ENCODE peak calls at places on chromosomes 7 and 10, in nine cellular contexts. K is stimulated activated CD4-positive, alpha-beta T cell treated with anti-CD3 and anti-CD28 coated beads, Interleukin-1b, Interleukin-23, amount 100 ng/mL, for 48 hours; S is NAMALWA; L is substantia nigra; X is glutamatergic neuron; Q is NCI-H2029; M is cardiac fibroblast; O is CD4-positive, CD25-positive, alpha-beta regulatory T cell; C is fibroblast of pulmonary artery. P is an unnamed sample.

GRCh38 chr7:79787101-79787500 is 333.6 kb upstream of the MAGI2 start:
- DNase-seq in M (no peak), O (no peak), X (no peak), L (no peak), S (no peak), C (no peak), K (no peak), Q (no peak), P (no peak)

GRCh38 chr10:3095373-3096139 is 28.2 kb downstream of the PFKP start:
- DNase-seq in X (no peak), L (no peak), Q (no peak), O (peak), K (peak), C (peak), S (no peak), M (peak), P (peak)

GRCh38 chr10:71816931-71817631 is 34.0 kb downstream of the PSAP start:
- DNase-seq in K (no peak), L (no peak), S (no peak), O (no peak), C (no peak), Q (no peak), X (no peak), M (no peak), P (no peak)

GRCh38 chr7:40057292-40057691 is 77.1 kb downstream of the MPLKIP start:
- DNase-seq in M (peak), Q (peak), X (no peak), K (no peak), C (peak), L (no peak), O (no peak), S (no peak), P (no peak)

GRCh38 chr7:56479748-56480147 is 363.5 kb upstream of the NUPR2 start:
- DNase-seq in X (no peak), L (no peak), Q (no peak), C (no peak), S (no peak), K (no peak), M (no peak), O (no peak), P (no peak)

GRCh38 chr10:44911081-44911540 is at the start of gene TMEM72:
- DNase-seq in Q (no peak), S (no peak), K (no peak), C (no peak), O (no peak), L (no peak), M (no peak), X (peak), P (no peak)

GRCh38 chr10:14758994-14759664 is 15.6 kb downstream of the FAM107B start:
- DNase-seq in X (no peak), L (no peak), C (no peak), O (no peak), M (no peak), S (peak), K (peak), Q (no peak), P (no peak)

GRCh38 chr10:84540617-84541288 is 212.4 kb downstream of the CCSER2 start:
- DNase-seq in O (peak), K (peak), C (peak), Q (no peak), L (peak), S (peak), M (peak), X (peak), P (no peak)

GRCh38 chr7:87147500-87147899 is 4.8 kb upstream of the DMTF1 start:
- DNase-seq in C (no peak), M (no peak), X (no peak), O (no peak), Q (no peak), K (no peak), L (no peak), S (no peak), P (no peak)

GRCh38 chr7:23863209-23863798 is 153.3 kb downstream of the STK31 start:
- DNase-seq in O (no peak), C (peak), K (no peak), Q (no peak), M (peak), L (no peak), X (no peak), S (peak), P (no peak)

GRCh38 chr7:139734395-139734794 is 43.4 kb downstream of the HIPK2 start:
- DNase-seq in Q (no peak), X (no peak), S (no peak), L (no peak), M (peak), O (no peak), C (peak), K (no peak), P (no peak)

GRCh38 chr7:57207836-57208235 is 75.6 kb upstream of the ZNF479 start:
- DNase-seq in M (no peak), S (no peak), K (no peak), X (no peak), C (no peak), L (no peak), Q (no peak), O (no peak), P (no peak)

GRCh38 chr10:88070080-88070880 is 206.9 kb downstream of the PTEN start:
- DNase-seq in X (no peak), O (no peak), C (peak), L (no peak), K (no peak), M (peak), S (peak), Q (no peak), P (no peak)

GRCh38 chr7:19369182-19369581 is 224.0 kb upstream of the FERD3L start:
- DNase-seq in K (no peak), C (no peak), L (no peak), S (no peak), X (no peak), M (no peak), O (no peak), Q (no peak), P (no peak)

GRCh38 chr10:102517553-102517952 is 13.8 kb downstream of the SUFU start:
- DNase-seq in K (no peak), X (no peak), C (peak), O (no peak), L (no peak), Q (no peak), M (peak), S (no peak), P (no peak)

GRCh38 chr10:987635-987905 is 664 bp upstream of the GTPBP4 start:
- DNase-seq in K (no peak), O (no peak), X (no peak), C (peak), Q (no peak), S (peak), L (no peak), M (no peak), P (no peak)

GRCh38 chr7:16129431-16130126 is 291.8 kb downstream of the CRPPA start:
- DNase-seq in X (no peak), S (no peak), O (no peak), K (no peak), C (peak), M (peak), Q (no peak), L (no peak), P (no peak)

GRCh38 chr10:126321455-126321854 is 66.8 kb downstream of the ADAM12 start:
- DNase-seq in Q (no peak), K (no peak), S (no peak), X (no peak), M (peak), C (peak), O (no peak), L (no peak), P (no peak)

P was measured in KG1.